ENCODE peak calls at places on chromosomes 12 and 14, in eight cellular contexts. L is stomach, R is GM23248, H is endodermal cell, B is OCI-LY7, J is adipocyte, Z is neuronal stem cell, C is mesendoderm. U is an unnamed sample.

GRCh38 chr12:51328587-51328986 is 4.6 kb upstream of the BIN2 start:
- DNase-seq in L (no peak), R (no peak), H (no peak), B (no peak), J (no peak), Z (no peak), C (no peak), U (no peak)

GRCh38 chr14:35556548-35556947 is 22.6 kb downstream of the INSM2 start:
- DNase-seq in L (no peak), R (no peak), H (no peak), B (no peak), J (no peak), Z (no peak), C (no peak), U (no peak)

GRCh38 chr12:13179159-13180074 is 17.1 kb upstream of the EMP1 start:
- DNase-seq in L (peak; percentile 64), R (peak; percentile 86), H (peak; percentile 90), B (no peak), J (peak; percentile 63), Z (no peak), C (peak; percentile 60), U (peak; percentile 61)

GRCh38 chr12:68823711-68824110 is 15.7 kb downstream of the MDM2 start:
- DNase-seq in L (no peak), R (no peak), H (no peak), B (no peak), J (no peak), Z (no peak), C (peak; percentile 42), U (no peak)

GRCh38 chr12:93174048-93174447 is 203.7 kb upstream of the NUDT4 start:
- DNase-seq in L (no peak), R (peak; percentile 78), H (no peak), B (no peak), J (peak; percentile 82), Z (no peak), C (no peak), U (peak; percentile 96)

GRCh38 chr14:102982852-102983470 is 60.5 kb downstream of the AMN start:
- DNase-seq in L (no peak), R (no peak), H (no peak), B (no peak), J (no peak), Z (no peak), C (no peak), U (no peak)

GRCh38 chr12:100721193-100721592 is 73.4 kb upstream of the ANO4 start:
- DNase-seq in L (no peak), R (no peak), H (no peak), B (no peak), J (no peak), Z (no peak), C (no peak), U (peak; percentile 3)

GRCh38 chr14:27050195-27050594 is 452.4 kb upstream of the NOVA1 start:
- DNase-seq in L (no peak), R (no peak), H (no peak), B (no peak), J (no peak), Z (no peak), C (no peak), U (no peak)

GRCh38 chr14:81776531-81776930 is 242.9 kb upstream of the SEL1L start:
- DNase-seq in L (no peak), R (no peak), H (no peak), B (no peak), J (no peak), Z (no peak), C (no peak), U (no peak)

GRCh38 chr12:12210416-12210815 is 56.4 kb downstream of the LRP6 start:
- DNase-seq in L (no peak), R (no peak), H (no peak), B (no peak), J (no peak), Z (no peak), C (no peak), U (no peak)

GRCh38 chr14:95536036-95536577 is 1.3 kb downstream of the GLRX5 start:
- DNase-seq in L (no peak), R (no peak), H (peak; percentile 55), B (no peak), J (no peak), Z (no peak), C (no peak), U (no peak)

GRCh38 chr14:105894978-105895881 is 368.8 kb downstream of the TMEM121 start:
- DNase-seq in L (no peak), R (no peak), H (no peak), B (no peak), J (no peak), Z (no peak), C (no peak), U (no peak)

GRCh38 chr12:93784339-93785086 is 107.3 kb downstream of the CRADD start:
- DNase-seq in L (no peak), R (peak; percentile 61), H (no peak), B (no peak), J (peak; percentile 74), Z (no peak), C (peak; percentile 54), U (peak; percentile 74)

GRCh38 chr12:54222609-54223008 is 33.8 kb upstream of the SMUG1 start:
- DNase-seq in L (no peak), R (peak; percentile 98), H (no peak), B (no peak), J (peak; percentile 89), Z (no peak), C (no peak), U (peak; percentile 76)

GRCh38 chr14:43535231-43535838 is 971.7 kb downstream of the FSCB start:
- DNase-seq in L (no peak), R (no peak), H (peak; percentile 55), B (no peak), J (no peak), Z (no peak), C (no peak), U (no peak)

GRCh38 chr12:51871126-51871525 is 16.8 kb upstream of the ANKRD33 start:
- DNase-seq in L (no peak), R (no peak), H (no peak), B (no peak), J (no peak), Z (no peak), C (no peak), U (no peak)

GRCh38 chr12:106873983-106874382 is 81.7 kb upstream of the TMEM263 start:
- DNase-seq in L (no peak), R (no peak), H (no peak), B (no peak), J (no peak), Z (no peak), C (no peak), U (no peak)

GRCh38 chr14:58695514-58695913 is 57.8 kb downstream of the DACT1 start:
- DNase-seq in L (no peak), R (no peak), H (no peak), B (no peak), J (no peak), Z (no peak), C (no peak), U (no peak)

GRCh38 chr12:117855165-117855564 is 113.6 kb downstream of the KSR2 start:
- DNase-seq in L (no peak), R (no peak), H (no peak), B (no peak), J (no peak), Z (no peak), C (no peak), U (no peak)

GRCh38 chr14:101068958-101069549 is 165.5 kb upstream of the RTL1 start:
- DNase-seq in L (peak; percentile 21), R (no peak), H (peak; percentile 28), B (no peak), J (no peak), Z (no peak), C (no peak), U (no peak)

GRCh38 chr14:24177928-24178327 is 6.0 kb downstream of the REC8 start:
- DNase-seq in L (no peak), R (no peak), H (no peak), B (no peak), J (no peak), Z (no peak), C (no peak), U (no peak)

DNA sequence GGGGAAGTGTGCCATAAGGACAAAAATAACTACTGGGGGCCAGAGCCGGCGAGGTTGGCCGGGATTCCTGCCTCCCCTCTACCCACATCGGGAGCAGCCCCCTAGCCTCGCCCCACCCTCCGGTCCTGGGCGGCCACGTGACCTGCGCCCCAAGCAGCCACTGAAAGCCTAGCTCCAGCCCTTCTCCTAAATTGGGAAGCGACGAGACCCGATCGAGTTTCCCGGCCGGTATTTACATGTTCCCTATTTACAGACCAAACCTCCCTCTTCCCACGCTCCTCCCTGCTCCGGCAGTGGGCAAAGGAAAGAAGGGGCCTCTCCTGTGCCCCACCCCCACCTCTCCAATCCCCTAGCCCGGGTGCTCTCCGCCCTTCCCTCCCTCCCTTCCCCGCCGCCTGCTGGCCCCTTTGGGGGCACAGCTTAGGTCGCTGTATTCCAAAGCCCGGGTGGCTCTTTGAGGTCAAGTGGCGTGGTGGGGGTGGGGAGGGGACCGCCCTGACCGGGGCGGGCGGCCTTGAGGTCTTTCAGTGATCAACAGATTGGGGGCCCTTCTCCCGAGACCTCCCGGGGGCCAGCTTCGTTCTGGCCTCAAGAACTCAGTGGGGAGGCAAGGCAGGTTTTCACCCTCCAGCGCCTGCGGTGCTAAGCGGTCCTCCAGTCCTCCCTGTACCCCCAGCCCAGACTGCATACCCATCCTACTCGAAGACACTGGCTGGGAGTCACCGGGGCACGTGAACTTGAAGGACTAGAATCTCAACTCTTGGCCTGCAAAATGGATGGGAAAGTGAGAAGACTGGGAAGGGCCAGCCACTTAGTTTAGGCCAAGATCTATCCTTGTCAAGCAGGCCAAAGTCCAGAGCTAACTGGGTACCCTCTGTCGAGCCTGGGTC is 6.3 kb upstream of the CTDSP2 start:
- DNase-seq in L (no peak), R (no peak), H (peak; percentile 94), B (no peak), J (no peak), Z (peak; percentile 72), C (peak; percentile 90), U (peak; percentile 64)
- H3K4me3 ChIP-seq in L (peak overlapping the region; percentile 46), R (peak overlapping the region; percentile 57), H (peak overlapping the region; percentile 72), B (no peak overlapping the region), J (peak overlapping the region; percentile 62), Z (peak overlapping the region; percentile 71), C (no peak overlapping the region), U (no peak overlapping the region)

GRCh38 chr12:108860443-108860842 is 3.1 kb upstream of the SSH1 start:
- DNase-seq in L (no peak), R (no peak), H (no peak), B (no peak), J (no peak), Z (no peak), C (no peak), U (no peak)
- H3K4me1 ChIP-seq in L (peaks cover 27% of the 10 kb centered on the region), R (peaks cover 19% of the 10 kb centered on the region), H (peaks cover 4% of the 10 kb centered on the region), B (peaks cover 47% of the 10 kb centered on the region), J (peaks cover 20% of the 10 kb centered on the region), Z (peaks cover 29% of the 10 kb centered on the region), C (peaks cover 5% of the 10 kb centered on the region), U (peaks cover 8% of the 10 kb centered on the region)

GRCh38 chr14:56120091-56120632 is 2.0 kb downstream of the PELI2 start:
- DNase-seq in L (no peak), R (peak; percentile 63), H (no peak), B (no peak), J (peak; percentile 59), Z (no peak), C (peak; percentile 27), U (peak; percentile 28)
- H3K4me3 ChIP-seq in L (peak overlapping the region; percentile 92), R (peak overlapping the region; percentile 98), H (peak overlapping the region; percentile 80), B (no peak overlapping the region), J (peak overlapping the region; percentile 93), Z (no peak overlapping the region), C (peak overlapping the region; percentile 69), U (peak overlapping the region; percentile 77)

DNA sequence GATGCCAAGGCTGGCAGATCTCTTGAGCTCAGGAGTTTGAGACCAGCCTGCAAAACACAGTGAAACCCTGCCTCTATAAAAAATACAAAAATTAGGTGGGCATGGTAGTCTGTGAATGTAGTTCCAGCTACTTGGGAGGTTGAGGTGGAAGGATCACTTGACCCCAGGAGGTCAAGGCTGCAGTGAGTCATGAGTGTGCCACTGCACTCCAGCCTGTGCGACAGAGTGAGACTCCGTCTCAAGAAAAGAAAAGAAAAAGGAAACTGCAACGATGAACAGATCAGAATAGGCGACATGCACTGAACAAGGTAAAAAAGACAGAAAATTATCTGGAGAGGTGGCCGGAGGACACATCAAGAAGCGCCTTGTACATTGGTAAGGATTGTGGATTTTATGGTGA is 273.7 kb upstream of the AMIGO2 start:
- DNase-seq in L (no peak), R (no peak), H (no peak), B (no peak), J (no peak), Z (no peak), C (no peak), U (no peak)
- H3K4me1 ChIP-seq in L (no peaks in the 10 kb centered on the region), R (peaks cover 15% of the 10 kb centered on the region), H (no peaks in the 10 kb centered on the region), B (peaks cover 32% of the 10 kb centered on the region), J (peaks cover 10% of the 10 kb centered on the region), Z (no peaks in the 10 kb centered on the region), C (no peaks in the 10 kb centered on the region), U (peaks cover 5% of the 10 kb centered on the region)

U was measured in cardiac muscle cell.